ENCODE peak calls at places on chromosomes 5 and 9, in ten cellular contexts. H is astrocyte of the cerebellum, W is GM23248, Z is transverse colon, G is adrenal gland, M is H1, R is BE2C, P is K562, N is heart right ventricle, S is colonic mucosa. X is an unnamed sample.

GRCh38 chr9:101601904-101602765 is 7.4 kb upstream of the PPP3R2 start:
- DNase-seq in S (peak; percentile 29), G (no peak), N (peak; percentile 16), Z (no peak), M (no peak), H (peak; percentile 31), P (peak; percentile 31), W (peak; percentile 68), R (no peak), X (peak; percentile 65)

GRCh38 chr9:98303556-98304125 is 48.2 kb upstream of the TBC1D2 start:
- DNase-seq in N (no peak), H (no peak), M (no peak), R (no peak), W (no peak), Z (no peak), G (no peak), S (no peak), P (no peak), X (no peak)

GRCh38 chr9:33202552-33203300 is 35.6 kb upstream of the B4GALT1 start:
- DNase-seq in H (peak; percentile 49), Z (peak; percentile 77), M (no peak), S (no peak), R (no peak), N (peak; percentile 78), W (peak; percentile 47), P (no peak), G (peak; percentile 65), X (peak; percentile 84)

GRCh38 chr9:86487222-86487841 is 133.1 kb upstream of the TUT7 start:
- DNase-seq in P (peak; percentile 6), M (no peak), R (no peak), W (peak; percentile 77), G (no peak), H (peak; percentile 62), S (no peak), Z (no peak), N (no peak), X (peak; percentile 52)

GRCh38 chr9:38137342-38137741 is 68.3 kb upstream of the SHB start:
- DNase-seq in H (no peak), N (no peak), W (no peak), P (no peak), S (no peak), Z (no peak), G (no peak), R (no peak), M (no peak), X (no peak)

GRCh38 chr5:136182618-136183017 is 10.3 kb downstream of the SMIM32 start:
- DNase-seq in H (no peak), G (no peak), P (no peak), N (no peak), W (peak; percentile 74), Z (no peak), S (no peak), M (no peak), R (no peak), X (no peak)

GRCh38 chr9:2297771-2298170 is 282.6 kb downstream of the SMARCA2 start:
- DNase-seq in P (no peak), H (no peak), N (no peak), S (no peak), Z (no peak), G (no peak), W (peak; percentile 14), M (no peak), R (no peak), X (no peak)

GRCh38 chr9:36074870-36075532 is 38.3 kb downstream of the RECK start:
- DNase-seq in P (no peak), H (peak; percentile 37), M (no peak), G (peak; percentile 88), Z (peak; percentile 69), N (peak; percentile 90), R (peak; percentile 61), W (peak; percentile 75), S (peak; percentile 83), X (peak; percentile 84)

GRCh38 chr5:157987259-157987658 is 128.3 kb upstream of the CLINT1 start:
- DNase-seq in N (no peak), M (no peak), R (no peak), P (no peak), Z (no peak), S (no peak), G (no peak), H (no peak), W (no peak), X (no peak)

GRCh38 chr9:91746904-91747303 is 203.1 kb downstream of the ROR2 start:
- DNase-seq in R (no peak), N (no peak), M (no peak), P (no peak), W (peak; percentile 39), H (no peak), G (no peak), S (no peak), Z (no peak), X (peak; percentile 50)

GRCh38 chr5:100970646-100971045 is 67.6 kb upstream of the ST8SIA4 start:
- DNase-seq in S (no peak), P (no peak), R (no peak), G (no peak), N (no peak), W (no peak), Z (no peak), M (no peak), H (no peak), X (no peak)

GRCh38 chr9:89969881-89970639 is 365.2 kb downstream of the GADD45G start:
- DNase-seq in W (peak; percentile 16), G (no peak), R (no peak), H (no peak), N (no peak), P (no peak), Z (peak; percentile 35), S (peak; percentile 45), M (no peak), X (no peak)

DNA sequence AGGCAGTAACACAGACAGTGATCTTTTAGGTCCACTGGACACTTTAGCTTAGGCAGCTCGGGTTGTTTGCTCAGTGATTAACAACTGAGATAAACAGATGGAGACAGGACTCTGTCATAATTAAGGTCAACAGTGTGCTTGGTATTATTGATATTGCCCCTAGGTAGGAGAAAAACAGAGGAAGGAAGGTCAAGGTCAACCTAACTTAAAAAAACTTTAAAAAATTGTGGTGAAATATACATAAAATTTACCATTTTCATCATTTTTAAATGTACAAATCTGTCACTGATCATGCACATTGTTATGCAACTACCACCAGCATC is 2.1 kb upstream of the HSPA4 start:
- DNase-seq in M (no peak), Z (no peak), S (no peak), R (no peak), G (no peak), H (no peak), N (no peak), W (no peak), P (peak; percentile 26), X (no peak)
- H3K4me3 ChIP-seq in M (no peak overlapping the region), Z (no peak overlapping the region), S (no peak overlapping the region), R (no peak overlapping the region), G (no peak overlapping the region), H (no peak overlapping the region), N (no peak overlapping the region), W (no peak overlapping the region), P (no peak overlapping the region), X (no peak overlapping the region)

DNA sequence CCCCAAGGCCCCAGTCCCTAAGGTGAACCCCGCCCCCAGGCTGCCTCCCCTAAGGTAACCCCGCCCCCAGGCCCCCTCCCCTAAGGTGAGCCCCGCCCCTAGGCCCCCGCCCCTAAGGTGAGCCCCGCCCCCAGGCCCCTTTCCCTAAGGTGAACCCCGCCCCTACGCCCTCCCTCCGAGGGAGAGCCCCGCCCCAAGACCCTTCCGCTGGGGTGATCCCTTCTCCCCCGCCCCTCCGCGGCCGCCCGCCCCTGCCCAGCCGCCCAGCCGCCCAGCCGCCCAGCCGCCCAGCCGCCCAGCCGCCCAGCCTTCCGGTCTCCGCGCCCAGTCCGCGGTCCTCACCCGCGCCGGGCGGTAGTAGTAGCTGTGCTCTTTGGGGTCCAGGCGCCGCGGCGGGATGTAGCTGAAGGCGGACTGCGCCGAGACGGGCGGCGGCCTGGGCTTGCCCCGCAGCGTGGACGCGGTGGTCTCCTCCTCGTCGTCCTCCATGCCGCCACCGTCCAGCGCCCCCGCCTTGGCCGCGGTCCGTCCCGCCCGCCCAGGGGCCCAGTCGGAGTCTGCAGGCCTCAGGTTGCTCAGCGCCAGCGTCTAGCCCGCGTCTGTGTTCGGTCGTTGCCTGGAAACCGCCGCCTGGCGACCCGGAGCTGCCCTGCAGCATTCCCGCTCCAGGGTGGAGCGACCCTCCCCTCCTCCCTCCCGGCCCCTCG is at the start of gene CFAP90:
- DNase-seq in Z (peak; percentile 26), H (no peak), W (peak; percentile 64), S (peak; percentile 29), G (peak; percentile 75), N (peak; percentile 34), R (peak; percentile 78), P (no peak), M (peak; percentile 93), X (peak; percentile 65)
- H3K4me3 ChIP-seq in Z (peak within 1 kb of the TSS; percentile 36), H (peak within 1 kb of the TSS; percentile 51), W (peak within 1 kb of the TSS; percentile 64), S (peak within 1 kb of the TSS; percentile 49), G (no peak within 1 kb of the TSS), N (peak within 1 kb of the TSS; percentile 39), R (peak within 1 kb of the TSS; percentile 58), P (no peak within 1 kb of the TSS), M (peak within 1 kb of the TSS; percentile 62), X (peak within 1 kb of the TSS; percentile 47)

DNA sequence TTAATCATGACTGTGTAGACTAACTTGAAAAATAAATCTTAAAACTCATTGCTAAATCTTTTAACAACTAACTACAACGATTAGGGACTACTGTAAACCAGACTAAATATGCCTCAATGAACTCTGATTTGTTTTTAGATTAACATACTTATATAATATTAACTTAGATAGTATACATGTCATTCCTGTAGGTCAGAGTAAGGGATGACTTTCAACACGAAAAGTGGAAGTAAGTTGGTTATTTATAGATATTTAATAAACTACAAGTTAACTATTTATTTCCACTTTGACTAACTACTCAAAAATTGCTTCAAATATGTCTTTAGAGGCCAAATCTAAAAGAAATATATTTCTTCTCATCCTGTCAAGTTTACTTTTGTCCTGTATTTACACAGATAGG is 795.6 kb downstream of the PTPRD start:
- DNase-seq in G (no peak), N (no peak), H (no peak), M (no peak), R (no peak), S (no peak), P (no peak), Z (no peak), W (no peak), X (no peak)
- H3K4me3 ChIP-seq in G (no peak overlapping the region), N (no peak overlapping the region), H (no peak overlapping the region), M (no peak overlapping the region), R (no peak overlapping the region), S (no peak overlapping the region), P (no peak overlapping the region), Z (no peak overlapping the region), W (no peak overlapping the region), X (no peak overlapping the region)

DNA sequence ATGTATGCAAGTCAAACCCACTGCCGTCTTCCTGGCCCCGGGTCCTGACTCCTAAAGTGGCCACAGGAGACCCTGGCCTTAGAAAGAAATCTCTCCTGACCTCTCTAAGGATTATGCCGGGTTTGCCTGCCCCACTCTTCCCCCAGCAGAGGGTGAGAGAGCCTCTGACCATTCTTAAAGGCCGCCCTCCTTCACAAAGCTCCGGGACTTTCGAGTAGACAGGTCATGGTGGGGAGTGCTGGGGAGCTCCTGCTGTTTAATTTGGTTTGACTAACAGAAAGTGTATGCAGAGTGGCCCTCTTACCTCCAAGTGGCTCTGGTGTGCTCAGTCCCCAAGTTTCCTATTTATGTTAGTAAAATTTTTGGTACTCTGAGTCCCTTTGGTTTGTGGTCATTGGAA is 111.8 kb downstream of the LRRC70 start:
- DNase-seq in S (no peak), M (no peak), N (no peak), H (no peak), Z (no peak), G (no peak), W (no peak), P (no peak), R (no peak), X (no peak)
- H3K4me3 ChIP-seq in S (no peak overlapping the region), M (no peak overlapping the region), N (no peak overlapping the region), H (no peak overlapping the region), Z (no peak overlapping the region), G (no peak overlapping the region), W (no peak overlapping the region), P (no peak overlapping the region), R (no peak overlapping the region), X (no peak overlapping the region)